ENCODE peak calls at places on chromosomes 6 and 20, in five cellular contexts. M, S, V, Q and L are unnamed samples.

GRCh38 chr6:63807056-63807455 is 171.5 kb downstream of the PHF3 start:
- DNase-seq in M (no peak), S (no peak), V (no peak), Q (peak; percentile 63), L (no peak)

GRCh38 chr6:166467436-166468000 is 84.8 kb upstream of the MPC1 start:
- DNase-seq in M (peak; percentile 18), S (no peak), V (no peak), Q (no peak), L (no peak)

GRCh38 chr20:33443006-33443511 is 504 bp downstream of the SNTA1 start:
- DNase-seq in M (no peak), S (no peak), V (no peak), Q (peak; percentile 13), L (no peak)

GRCh38 chr20:36301359-36302119 is 4.6 kb upstream of the DLGAP4 start:
- DNase-seq in M (no peak), S (no peak), V (no peak), Q (no peak), L (no peak)

GRCh38 chr20:17809714-17810631 is 110.2 kb downstream of the BANF2 start:
- DNase-seq in M (no peak), S (peak; percentile 72), V (no peak), Q (peak; percentile 55), L (peak; percentile 12)

GRCh38 chr20:47809561-47809960 is 24.3 kb upstream of the SULF2 start:
- DNase-seq in M (peak; percentile 84), S (no peak), V (no peak), Q (no peak), L (peak; percentile 77)

GRCh38 chr6:87291879-87292278 is 30.5 kb upstream of the SMIM8 start:
- DNase-seq in M (no peak), S (no peak), V (no peak), Q (no peak), L (no peak)

GRCh38 chr6:22921831-22922230 is 352.5 kb downstream of the HDGFL1 start:
- DNase-seq in M (peak; percentile 30), S (no peak), V (no peak), Q (no peak), L (peak; percentile 77)

GRCh38 chr20:39066464-39066863 is 104.3 kb downstream of the DHX35 start:
- DNase-seq in M (peak; percentile 85), S (no peak), V (peak; percentile 61), Q (no peak), L (peak; percentile 75)

GRCh38 chr6:155219299-155219698 is 44.5 kb upstream of the CLDN20 start:
- DNase-seq in M (no peak), S (no peak), V (no peak), Q (no peak), L (no peak)

GRCh38 chr20:48750941-48751620 is 76.7 kb downstream of the PREX1 start:
- DNase-seq in M (peak; percentile 94), S (no peak), V (peak; percentile 92), Q (no peak), L (peak; percentile 95)

GRCh38 chr6:49570474-49571079 is 20.1 kb downstream of the C6orf141 start:
- DNase-seq in M (no peak), S (peak; percentile 1), V (no peak), Q (peak; percentile 52), L (no peak)

GRCh38 chr20:40692240-40693011 is 3.4 kb upstream of the MAFB start:
- DNase-seq in M (peak; percentile 38), S (no peak), V (no peak), Q (no peak), L (no peak)

GRCh38 chr20:41786158-41786557 is 168.0 kb upstream of the CHD6 start:
- DNase-seq in M (no peak), S (peak; percentile 56), V (no peak), Q (no peak), L (no peak)

GRCh38 chr6:3911130-3911529 is 62.0 kb downstream of the FAM50B start:
- DNase-seq in M (peak; percentile 9), S (no peak), V (no peak), Q (peak; percentile 3), L (no peak)

GRCh38 chr20:17228624-17229061 is 1.8 kb downstream of the PCSK2 start:
- DNase-seq in M (peak; percentile 61), S (no peak), V (no peak), Q (no peak), L (peak; percentile 60)

GRCh38 chr20:62360854-62361798 is 6.0 kb downstream of the LAMA5 start:
- DNase-seq in M (peak; percentile 73), S (no peak), V (no peak), Q (no peak), L (peak; percentile 68)

GRCh38 chr6:36028088-36028886 is 679 bp downstream of the MAPK14 start:
- DNase-seq in M (peak; percentile 37), S (peak; percentile 12), V (peak; percentile 24), Q (peak; percentile 48), L (peak; percentile 46)

GRCh38 chr6:97215157-97215769 is 67.8 kb downstream of the MMS22L start:
- DNase-seq in M (peak; percentile 37), S (peak; percentile 76), V (peak; percentile 49), Q (peak; percentile 62), L (peak; percentile 65)

GRCh38 chr6:105210932-105211531 is 31.2 kb upstream of the POPDC3 start:
- DNase-seq in M (no peak), S (no peak), V (no peak), Q (peak; percentile 33), L (no peak)

GRCh38 chr20:42123981-42124473 is 505.9 kb upstream of the CHD6 start:
- DNase-seq in M (no peak), S (no peak), V (no peak), Q (no peak), L (no peak)

GRCh38 chr6:105780146-105780860 is 305.8 kb upstream of the PRDM1 start:
- DNase-seq in M (no peak), S (peak; percentile 73), V (no peak), Q (peak; percentile 80), L (no peak)

GRCh38 chr6:131597448-131597847 is 24.4 kb downstream of the ARG1 start:
- DNase-seq in M (no peak), S (no peak), V (no peak), Q (peak; percentile 5), L (peak; percentile 5)

GRCh38 chr6:43089467-43089866 is 13.4 kb downstream of the PTK7 start:
- DNase-seq in M (no peak), S (no peak), V (no peak), Q (no peak), L (peak; percentile 76)

DNA sequence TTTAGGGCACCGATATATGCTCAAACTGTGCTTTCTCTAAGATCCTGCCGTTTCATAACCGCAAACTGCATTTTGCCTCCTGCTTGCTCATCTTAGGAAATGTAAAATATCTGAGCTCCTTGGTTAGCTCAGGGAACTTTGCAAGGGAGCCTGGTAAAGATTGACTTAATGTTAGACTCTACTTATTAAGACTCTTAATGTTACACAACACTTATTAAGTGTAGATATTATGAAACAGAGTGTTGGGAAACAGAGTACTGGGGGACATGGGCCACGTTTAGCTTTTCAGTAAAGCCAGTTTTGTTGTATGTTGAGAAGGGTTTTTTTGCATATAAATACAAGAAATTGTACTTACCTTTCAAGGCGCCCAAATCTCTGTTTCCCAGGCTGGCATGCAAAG is 1.9 kb downstream of the LTV1 start:
- DNase-seq in M (no peak), S (no peak), V (no peak), Q (no peak), L (no peak)
- H2BK5ac ChIP-seq in M (no peak overlapping the region), S (no peak overlapping the region), V (no peak overlapping the region), Q (no peak overlapping the region), L (no peak overlapping the region)

GRCh38 chr6:168536196-168536595 is 95.2 kb downstream of the SMOC2 start:
- DNase-seq in M (no peak), S (no peak), V (no peak), Q (no peak), L (no peak)
- H2BK5ac ChIP-seq in M (no peak overlapping the region), S (no peak overlapping the region), V (peak overlapping the region; percentile 46), Q (no peak overlapping the region), L (no peak overlapping the region)

GRCh38 chr6:8170754-8171153 is 68.4 kb upstream of the EEF1E1 start:
- DNase-seq in M (no peak), S (no peak), V (no peak), Q (no peak), L (peak; percentile 89)
- H2BK5ac ChIP-seq in M (no peak overlapping the region), S (no peak overlapping the region), V (no peak overlapping the region), Q (no peak overlapping the region), L (no peak overlapping the region)

DNA sequence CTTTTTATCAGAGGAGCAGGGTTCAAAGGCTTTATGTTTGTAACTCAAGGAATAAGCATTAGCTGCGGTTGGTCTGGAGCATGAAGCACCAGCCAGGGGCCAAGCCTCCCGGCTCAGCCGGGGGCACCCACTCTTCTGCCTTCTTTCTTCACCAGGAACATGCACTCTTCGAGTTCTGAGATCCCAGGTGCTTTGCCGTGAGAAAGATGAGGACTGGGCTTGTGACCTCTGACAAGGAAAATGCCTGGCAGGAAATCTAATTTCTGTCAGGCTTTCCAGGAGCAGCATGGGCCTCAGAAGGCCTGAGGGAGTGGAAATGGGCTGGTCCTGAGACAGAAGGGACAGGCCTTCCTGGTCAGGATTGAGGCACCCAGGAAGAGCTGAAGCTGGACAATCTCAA is 217.8 kb upstream of the SOX4 start:
- DNase-seq in M (no peak), S (no peak), V (no peak), Q (no peak), L (no peak)
- H2BK5ac ChIP-seq in M (no peak overlapping the region), S (no peak overlapping the region), V (no peak overlapping the region), Q (no peak overlapping the region), L (no peak overlapping the region)

GRCh38 chr6:127917766-127918165 is 16.9 kb upstream of the THEMIS start:
- DNase-seq in M (no peak), S (no peak), V (no peak), Q (no peak), L (no peak)
- H2BK5ac ChIP-seq in M (no peak overlapping the region), S (no peak overlapping the region), V (no peak overlapping the region), Q (no peak overlapping the region), L (no peak overlapping the region)

GRCh38 chr6:158837684-158838625 is 18.8 kb upstream of the EZR start:
- DNase-seq in M (no peak), S (peak; percentile 43), V (no peak), Q (no peak), L (peak; percentile 40)
- H2BK5ac ChIP-seq in M (no peak overlapping the region), S (no peak overlapping the region), V (no peak overlapping the region), Q (no peak overlapping the region), L (no peak overlapping the region)